ENCODE peak calls at places on chromosomes 6 and 20, in seven cellular contexts. E, B, O, A, X, R and I are unnamed samples.

GRCh38 chr20:59068534-59068933 is 25.9 kb upstream of the PRELID3B start:
- DNase-seq in E (no peak), X (no peak), R (no peak), A (no peak), B (no peak), O (no peak), I (no peak)

GRCh38 chr20:58019027-58019849 is 209.2 kb downstream of the ANKRD60 start:
- DNase-seq in B (no peak), E (no peak), R (no peak), O (peak), X (peak), A (peak), I (peak)

GRCh38 chr6:144181639-144182038 is 31.3 kb downstream of the STX11 start:
- DNase-seq in A (no peak), B (no peak), E (no peak), X (no peak), R (no peak), O (no peak), I (no peak)

GRCh38 chr6:15460110-15460727 is 202.6 kb downstream of the DTNBP1 start:
- DNase-seq in X (no peak), O (no peak), R (no peak), A (no peak), B (no peak), E (no peak), I (no peak)

GRCh38 chr20:17936306-17936790 is 32.2 kb downstream of the SNX5 start:
- DNase-seq in E (no peak), A (no peak), B (no peak), O (no peak), X (no peak), R (no peak), I (peak)

GRCh38 chr20:840858-841567 is 7.5 kb downstream of the FAM110A start:
- DNase-seq in O (no peak), E (no peak), B (peak), A (no peak), X (no peak), R (peak), I (peak)

GRCh38 chr20:8774412-8774811 is 294.5 kb upstream of the PLCB4 start:
- DNase-seq in A (no peak), B (no peak), X (no peak), O (no peak), R (no peak), E (no peak), I (no peak)

GRCh38 chr6:107673076-107673494 is 151.0 kb downstream of the SCML4 start:
- DNase-seq in E (no peak), O (no peak), B (no peak), X (no peak), A (no peak), R (no peak), I (no peak)

GRCh38 chr6:12152023-12152960 is 137.9 kb upstream of the EDN1 start:
- DNase-seq in B (no peak), X (no peak), A (no peak), O (no peak), E (no peak), R (no peak), I (no peak)

GRCh38 chr20:59580208-59580980 is 23.9 kb upstream of the PHACTR3 start:
- DNase-seq in O (peak), R (no peak), X (no peak), A (no peak), E (no peak), B (no peak), I (no peak)

GRCh38 chr6:34235605-34236422 is 859 bp upstream of the HMGA1 start:
- DNase-seq in B (peak), R (peak), E (peak), O (no peak), A (peak), X (peak), I (peak)

GRCh38 chr6:109455502-109456282 is at the start of gene MICAL1:
- DNase-seq in B (peak), A (no peak), O (no peak), X (peak), E (peak), R (peak), I (peak)

GRCh38 chr6:16154904-16155303 is 26.0 kb downstream of the MYLIP start:
- DNase-seq in O (no peak), A (no peak), R (no peak), E (no peak), B (no peak), X (no peak), I (peak)

GRCh38 chr20:44961868-44962267 is 1.7 kb upstream of the TOMM34 start:
- DNase-seq in O (no peak), X (no peak), R (no peak), E (no peak), B (no peak), A (peak), I (peak)

GRCh38 chr6:118770112-118770788 is 118.9 kb upstream of the CEP85L start:
- DNase-seq in A (no peak), X (no peak), O (no peak), B (no peak), E (no peak), R (no peak), I (no peak)

GRCh38 chr6:43875849-43876572 is 106.0 kb downstream of the VEGFA start:
- DNase-seq in B (no peak), A (no peak), X (no peak), R (no peak), O (no peak), E (no peak), I (no peak)

GRCh38 chr6:146850238-146850896 is 251.6 kb downstream of the ADGB start:
- DNase-seq in A (peak), X (no peak), R (no peak), E (no peak), O (no peak), B (no peak), I (peak)

GRCh38 chr6:38192486-38192885 is 373.0 kb downstream of the ZFAND3 start:
- DNase-seq in A (no peak), E (peak), X (no peak), B (no peak), R (no peak), O (no peak), I (no peak)

GRCh38 chr6:142374965-142375733 is 73.3 kb downstream of the ADGRG6 start:
- DNase-seq in R (no peak), B (peak), O (peak), A (peak), E (no peak), X (peak), I (peak)

DNA sequence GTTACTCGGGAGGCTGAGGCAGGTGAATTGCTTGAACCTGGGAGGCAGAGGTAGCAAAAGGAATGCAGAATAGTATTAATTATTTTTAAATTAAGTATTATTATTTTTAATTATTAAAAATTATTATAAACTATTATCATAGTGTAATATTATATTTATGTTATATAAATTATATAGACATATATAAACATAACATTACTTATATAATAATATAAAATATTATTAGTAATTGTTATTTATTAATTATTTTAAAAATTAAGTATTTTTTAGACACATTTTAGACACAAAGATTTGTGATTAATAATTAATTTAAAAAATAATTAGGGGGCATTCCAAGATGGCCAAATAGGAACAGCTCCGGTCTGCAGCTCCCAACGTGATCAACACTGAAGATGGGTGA is 31.7 kb upstream of the TGM3 start:
- DNase-seq in A (no peak), R (no peak), E (no peak), O (no peak), X (no peak), B (no peak), I (no peak)
- H3K4me3 ChIP-seq in A (no peak), R (peak), E (no peak), O (no peak), X (no peak), B (no peak), I (no peak)

DNA sequence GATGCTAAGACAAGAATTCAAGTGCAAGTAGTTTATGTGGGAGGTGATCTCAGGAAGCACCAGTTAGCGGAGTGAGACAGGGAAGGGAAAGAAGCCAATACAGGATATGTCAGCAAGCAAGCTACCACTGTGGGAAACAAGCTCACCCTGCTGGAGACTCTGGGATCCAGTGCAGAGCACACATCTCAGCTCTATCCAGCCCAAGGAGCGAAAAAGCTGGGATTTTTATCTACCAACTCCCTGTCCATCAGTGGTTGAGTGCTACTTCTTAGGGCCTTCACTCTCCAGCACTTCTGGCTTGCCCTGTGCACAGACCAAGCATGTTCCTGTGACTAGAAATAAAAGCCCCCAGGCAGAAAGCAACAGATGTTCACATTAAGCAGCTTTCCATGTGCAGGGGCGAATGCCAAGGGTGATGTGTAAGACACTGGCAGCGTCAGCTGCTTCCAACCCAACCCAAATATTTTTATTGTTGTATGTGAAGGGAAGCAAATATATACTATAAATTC is 10.8 kb upstream of the RNF24 start:
- DNase-seq in A (no peak), B (peak), X (no peak), E (peak), R (peak), O (peak), I (peak)
- TF ChIP-seq CTCF in A (peak), B (peak), X (no peak), E (peak), R (peak), O (peak), I (peak)

DNA sequence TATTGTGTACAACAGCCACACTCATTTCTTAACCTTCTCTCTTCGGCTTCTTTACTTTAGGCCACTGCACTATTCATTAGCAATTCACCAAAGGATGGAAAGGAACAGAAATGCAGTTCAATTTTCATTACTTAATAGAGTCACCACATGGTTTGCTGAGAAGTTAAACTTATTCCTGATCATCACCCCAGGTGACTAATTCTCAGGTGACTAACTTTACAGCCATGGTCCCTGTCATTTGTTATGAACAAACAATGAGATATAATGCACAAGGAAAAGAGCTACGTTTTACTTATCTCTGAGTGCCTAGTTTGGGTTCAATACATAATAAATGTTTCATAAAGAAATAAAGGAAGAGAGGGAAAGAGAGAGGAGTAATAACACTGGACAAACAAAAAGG is 45.8 kb upstream of the DST start:
- DNase-seq in E (no peak), R (no peak), B (peak), O (no peak), A (no peak), X (no peak), I (no peak)
- H3K4me3 ChIP-seq in E (no peak), R (no peak), B (no peak), O (no peak), A (no peak), X (no peak), I (no peak)

DNA sequence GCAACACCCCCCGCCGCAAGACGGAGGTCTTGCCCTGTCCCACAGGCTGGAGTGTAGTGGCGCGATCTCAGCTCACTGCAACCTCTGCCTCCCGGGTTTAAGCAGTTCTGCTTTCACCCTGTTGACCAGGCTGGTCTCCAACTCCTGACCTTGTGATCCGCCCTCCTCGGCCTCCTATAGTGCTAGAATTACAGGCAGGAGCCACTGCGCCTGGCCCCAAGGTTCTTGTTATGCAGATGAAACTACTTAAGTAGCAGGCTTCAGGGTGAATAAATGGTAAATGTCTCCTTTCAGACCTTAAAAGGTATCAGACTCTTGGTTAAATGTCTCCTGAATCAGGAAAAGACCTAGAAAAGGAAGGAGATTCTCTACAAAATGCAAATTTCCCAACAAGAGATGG is 95.4 kb upstream of the TMEM181 start:
- DNase-seq in E (no peak), O (no peak), B (no peak), R (no peak), X (no peak), A (no peak), I (no peak)
- TF ChIP-seq CTCF in E (no peak), O (no peak), B (no peak), R (no peak), X (no peak), A (no peak), I (no peak)

DNA sequence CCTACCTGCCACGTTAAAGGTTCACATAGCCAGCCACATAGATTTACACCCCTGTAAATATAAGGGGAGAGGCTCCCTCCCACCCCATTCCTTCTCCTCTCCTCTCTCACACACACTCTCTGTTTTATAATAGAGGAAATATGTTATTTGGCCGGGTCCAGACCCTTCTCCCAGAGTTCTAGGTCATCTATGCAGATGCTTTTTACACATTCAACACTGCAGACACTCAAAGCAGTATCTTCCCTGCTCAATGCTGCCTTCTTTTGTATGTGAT is 706 bp upstream of the DEK start:
- DNase-seq in X (no peak), A (no peak), B (no peak), R (no peak), O (no peak), E (no peak), I (no peak)
- H3K4me3 ChIP-seq in X (peak), A (peak), B (peak), R (peak), O (peak), E (peak), I (peak)